ENCODE peak calls at places on chromosomes 11 and 22, in eight cellular contexts. L, J, I, Y, F, O, G and P are unnamed samples.
A peak's percentile ranks its signal among the peaks of the same experiment; 100 is the strongest.

GRCh38 chr11:111089759-111090158 is 155.8 kb upstream of the POU2AF2 start:
- DNase-seq in L (no peak), J (no peak), I (no peak), Y (no peak), F (no peak), O (no peak), G (no peak), P (no peak)

GRCh38 chr11:95925011-95925410 is 1.1 kb upstream of the MTMR2 start:
- DNase-seq in L (no peak), J (no peak), I (no peak), Y (no peak), F (no peak), O (peak; percentile 38), G (peak; percentile 32), P (peak; percentile 70)

GRCh38 chr11:296976-297665 is 2.2 kb downstream of the IFITM5 start:
- DNase-seq in L (no peak), J (no peak), I (no peak), Y (no peak), F (no peak), O (no peak), G (no peak), P (no peak)

GRCh38 chr11:57092028-57092698 is 89.6 kb upstream of the LRRC55 start:
- DNase-seq in L (no peak), J (no peak), I (no peak), Y (no peak), F (no peak), O (no peak), G (no peak), P (no peak)

GRCh38 chr11:69918231-69918937 is 99.2 kb upstream of the FGF3 start:
- DNase-seq in L (no peak), J (no peak), I (no peak), Y (no peak), F (no peak), O (no peak), G (no peak), P (no peak)

GRCh38 chr11:2472428-2473186 is 27.8 kb downstream of the KCNQ1 start:
- DNase-seq in L (no peak), J (no peak), I (no peak), Y (no peak), F (no peak), O (no peak), G (no peak), P (no peak)

GRCh38 chr11:34316347-34317037 is 41.3 kb downstream of the ABTB2 start:
- DNase-seq in L (no peak), J (no peak), I (no peak), Y (no peak), F (no peak), O (no peak), G (no peak), P (peak; percentile 13)

GRCh38 chr22:36739185-36739584 is 35.6 kb upstream of the CACNG2 start:
- DNase-seq in L (no peak), J (no peak), I (no peak), Y (no peak), F (no peak), O (no peak), G (no peak), P (no peak)

GRCh38 chr11:15692739-15693138 is 578.0 kb downstream of the INSC start:
- DNase-seq in L (no peak), J (no peak), I (no peak), Y (no peak), F (no peak), O (no peak), G (no peak), P (peak; percentile 18)